ENCODE peak calls at places on chromosomes 2 and 18, in four cellular contexts. One of them, this sample, is unnamed.

GRCh38 chr2:238418196-238418998 is 8.3 kb upstream of the ASB1 start:
- DNase-seq in endothelial cell of umbilical vein: no peak
- DNase-seq in B cell: no peak
- DNase-seq in lower lobe of right lung: no peak
- DNase-seq in this sample: no peak

GRCh38 chr2:212921711-212922110 is 229.7 kb downstream of the IKZF2 start:
- DNase-seq in endothelial cell of umbilical vein: no peak
- DNase-seq in B cell: no peak
- DNase-seq in lower lobe of right lung: no peak
- DNase-seq in this sample: no peak

GRCh38 chr2:84958135-84959044 is 12.6 kb upstream of the KCMF1 start:
- DNase-seq in endothelial cell of umbilical vein: peak; percentile 87
- DNase-seq in B cell: no peak
- DNase-seq in lower lobe of right lung: peak; percentile 50
- DNase-seq in this sample: peak; percentile 93

GRCh38 chr2:241612156-241613017 is 24.6 kb downstream of the THAP4 start:
- DNase-seq in endothelial cell of umbilical vein: no peak
- DNase-seq in B cell: no peak
- DNase-seq in lower lobe of right lung: no peak
- DNase-seq in this sample: no peak

GRCh38 chr2:27714053-27714452 is 50.4 kb downstream of the SLC4A1AP start:
- DNase-seq in endothelial cell of umbilical vein: no peak
- DNase-seq in B cell: no peak
- DNase-seq in lower lobe of right lung: no peak
- DNase-seq in this sample: no peak

GRCh38 chr2:164756773-164757172 is 84.8 kb downstream of the COBLL1 start:
- DNase-seq in endothelial cell of umbilical vein: no peak
- DNase-seq in B cell: no peak
- DNase-seq in lower lobe of right lung: no peak
- DNase-seq in this sample: no peak

GRCh38 chr2:132270255-132270654 is 108.5 kb upstream of the ANKRD30BL start:
- DNase-seq in endothelial cell of umbilical vein: no peak
- DNase-seq in B cell: no peak
- DNase-seq in lower lobe of right lung: no peak
- DNase-seq in this sample: no peak

GRCh38 chr2:36389081-36389480 is 33.5 kb downstream of the CRIM1 start:
- DNase-seq in endothelial cell of umbilical vein: peak; percentile 87
- DNase-seq in B cell: no peak
- DNase-seq in lower lobe of right lung: no peak
- DNase-seq in this sample: no peak

GRCh38 chr2:149651229-149651628 is 63.7 kb upstream of the MMADHC start:
- DNase-seq in endothelial cell of umbilical vein: no peak
- DNase-seq in B cell: no peak
- DNase-seq in lower lobe of right lung: no peak
- DNase-seq in this sample: no peak

GRCh38 chr2:149650006-149650405 is 62.4 kb upstream of the MMADHC start:
- DNase-seq in endothelial cell of umbilical vein: no peak
- DNase-seq in B cell: no peak
- DNase-seq in lower lobe of right lung: no peak
- DNase-seq in this sample: no peak

GRCh38 chr2:149648282-149649030 is 60.9 kb upstream of the MMADHC start:
- DNase-seq in endothelial cell of umbilical vein: peak; percentile 91
- DNase-seq in B cell: no peak
- DNase-seq in lower lobe of right lung: no peak
- DNase-seq in this sample: peak; percentile 81

DNA sequence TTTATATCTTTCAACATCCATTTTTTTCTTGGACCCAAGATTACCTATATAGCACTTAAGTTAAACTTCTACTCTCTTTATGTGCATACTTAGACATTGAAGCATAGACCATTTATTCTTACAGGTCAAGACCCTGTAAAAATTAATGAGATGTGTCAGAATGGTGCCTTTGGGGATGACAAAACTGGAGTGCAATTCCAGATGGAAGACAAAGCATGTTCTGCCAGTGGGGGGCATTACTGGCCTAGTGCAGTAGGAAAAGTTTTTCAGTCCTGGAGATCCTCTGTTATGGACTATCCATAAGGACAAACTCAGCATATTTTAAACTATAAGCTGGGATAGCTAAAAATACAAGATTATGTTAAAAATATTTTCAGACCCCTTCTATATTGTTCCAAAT is 57.8 kb upstream of the MMADHC start:
- DNase-seq in endothelial cell of umbilical vein: peak; percentile 58
- DNase-seq in B cell: no peak
- DNase-seq in lower lobe of right lung: no peak
- DNase-seq in this sample: no peak
- TF ChIP-seq CTCF in endothelial cell of umbilical vein: peak; percentile 38
- TF ChIP-seq CTCF in B cell: no peak
- TF ChIP-seq CTCF in lower lobe of right lung: no peak
- TF ChIP-seq CTCF in this sample: peak; percentile 25

DNA sequence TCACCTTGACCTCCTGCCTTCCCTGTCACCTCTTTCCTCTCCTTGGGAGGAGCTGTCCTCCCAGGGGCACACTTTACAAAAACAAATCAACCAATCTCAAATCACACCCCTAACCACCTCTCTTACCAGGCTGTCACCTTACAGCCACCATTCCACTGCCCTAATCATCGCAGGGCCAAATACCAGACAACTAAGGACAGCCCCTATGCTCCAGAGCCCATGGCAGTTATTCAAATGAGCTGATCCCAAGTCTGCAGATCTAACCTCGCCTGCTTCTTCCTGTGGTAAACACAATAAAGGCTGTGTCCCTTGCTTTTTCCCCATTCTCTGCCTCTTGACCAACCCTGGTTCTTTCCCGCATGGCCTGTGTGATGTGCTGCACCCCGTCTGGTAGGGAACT is 154.2 kb upstream of the CNTNAP5 start:
- DNase-seq in endothelial cell of umbilical vein: no peak
- DNase-seq in B cell: no peak
- DNase-seq in lower lobe of right lung: no peak
- DNase-seq in this sample: no peak
- TF ChIP-seq CTCF in endothelial cell of umbilical vein: no peak
- TF ChIP-seq CTCF in B cell: no peak
- TF ChIP-seq CTCF in lower lobe of right lung: no peak
- TF ChIP-seq CTCF in this sample: no peak

GRCh38 chr2:235225261-235225660 is 268.6 kb upstream of the AGAP1 start:
- DNase-seq in endothelial cell of umbilical vein: no peak
- DNase-seq in B cell: no peak
- DNase-seq in lower lobe of right lung: no peak
- DNase-seq in this sample: no peak

GRCh38 chr2:235230809-235231601 is 262.8 kb upstream of the AGAP1 start:
- DNase-seq in endothelial cell of umbilical vein: peak; percentile 33
- DNase-seq in B cell: no peak
- DNase-seq in lower lobe of right lung: no peak
- DNase-seq in this sample: peak; percentile 87

GRCh38 chr2:235224410-235224809 is 269.4 kb upstream of the AGAP1 start:
- DNase-seq in endothelial cell of umbilical vein: no peak
- DNase-seq in B cell: no peak
- DNase-seq in lower lobe of right lung: no peak
- DNase-seq in this sample: no peak

GRCh38 chr2:235229236-235229635 is 264.6 kb upstream of the AGAP1 start:
- DNase-seq in endothelial cell of umbilical vein: no peak
- DNase-seq in B cell: no peak
- DNase-seq in lower lobe of right lung: no peak
- DNase-seq in this sample: no peak

DNA sequence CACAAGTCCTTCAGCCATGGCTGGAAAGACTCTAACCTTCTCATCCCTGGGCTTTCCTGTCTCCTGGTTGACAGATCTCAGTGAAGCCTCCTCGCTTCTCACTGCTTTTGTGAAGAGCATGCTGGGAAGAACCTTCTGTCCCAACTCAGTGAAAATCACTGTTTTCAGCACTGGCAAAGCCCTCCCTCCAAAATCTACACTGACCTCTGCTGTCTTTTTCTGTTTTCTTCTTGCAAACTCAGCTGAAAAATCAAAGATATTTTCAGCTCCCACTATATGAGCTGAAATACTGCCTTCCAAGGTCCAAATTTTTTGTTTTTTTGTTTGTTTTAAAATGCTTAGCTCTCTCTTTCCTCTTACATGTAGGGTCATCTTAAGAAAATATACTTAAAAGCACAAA is 266.2 kb upstream of the AGAP1 start:
- DNase-seq in endothelial cell of umbilical vein: no peak
- DNase-seq in B cell: no peak
- DNase-seq in lower lobe of right lung: no peak
- DNase-seq in this sample: no peak
- TF ChIP-seq CTCF in endothelial cell of umbilical vein: no peak
- TF ChIP-seq CTCF in B cell: no peak
- TF ChIP-seq CTCF in lower lobe of right lung: no peak
- TF ChIP-seq CTCF in this sample: no peak

GRCh38 chr18:12639990-12640880 is 17.7 kb downstream of the SPIRE1 start:
- DNase-seq in endothelial cell of umbilical vein: peak; percentile 82
- DNase-seq in B cell: no peak
- DNase-seq in lower lobe of right lung: no peak
- DNase-seq in this sample: no peak
- TF ChIP-seq CTCF in endothelial cell of umbilical vein: no peak
- TF ChIP-seq CTCF in B cell: no peak
- TF ChIP-seq CTCF in lower lobe of right lung: no peak
- TF ChIP-seq CTCF in this sample: no peak

GRCh38 chr2:214587442-214587841 is 176.6 kb downstream of the VWC2L start:
- DNase-seq in endothelial cell of umbilical vein: no peak
- DNase-seq in B cell: no peak
- DNase-seq in lower lobe of right lung: no peak
- DNase-seq in this sample: no peak

GRCh38 chr2:214593723-214594122 is 182.9 kb downstream of the VWC2L start:
- DNase-seq in endothelial cell of umbilical vein: no peak
- DNase-seq in B cell: no peak
- DNase-seq in lower lobe of right lung: no peak
- DNase-seq in this sample: peak; percentile 33

DNA sequence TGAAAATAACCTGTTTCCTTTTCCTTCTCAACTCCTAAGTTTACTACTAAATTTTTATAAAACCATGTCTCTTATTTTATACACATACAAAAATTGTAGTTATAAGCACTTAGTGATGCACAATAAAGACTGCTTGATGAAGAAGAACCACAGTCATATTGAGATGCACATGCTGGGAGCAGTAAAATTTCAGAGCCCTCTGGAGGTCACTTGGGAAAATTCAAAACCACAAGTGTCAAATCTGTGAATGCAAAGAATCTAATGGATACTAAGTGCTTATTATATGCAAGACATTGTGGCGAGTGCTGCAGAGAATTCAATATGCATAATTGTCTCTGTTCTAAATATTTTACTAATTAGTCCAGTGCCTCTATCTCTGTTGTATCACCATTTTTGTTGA is 180.5 kb downstream of the VWC2L start:
- DNase-seq in endothelial cell of umbilical vein: no peak
- DNase-seq in B cell: no peak
- DNase-seq in lower lobe of right lung: no peak
- DNase-seq in this sample: no peak
- TF ChIP-seq CTCF in endothelial cell of umbilical vein: no peak
- TF ChIP-seq CTCF in B cell: no peak
- TF ChIP-seq CTCF in lower lobe of right lung: no peak
- TF ChIP-seq CTCF in this sample: peak; percentile 34